ENCODE peak calls at places on chromosomes 5 and 9, in eight cellular contexts. X is activated CD4-positive, alpha-beta T cell treated with anti-CD3 and anti-CD28 coated beads, Interleukin-2, amount 50 U/mL, for 4 hours; M is activated CD8-positive, alpha-beta memory T cell treated with anti-CD3 and anti-CD28 coated beads for 24 hours; P is EH; A is stimulated activated naive CD8-positive, alpha-beta T cell treated with anti-CD3 and anti-CD28 coated beads, Interleukin-15, amount 100 ng/mL, for 72 hours; I is left colon; U is caudate nucleus; E is NCI-H1417. N is an unnamed sample.

GRCh38 chr5:127206320-127207113 is 84.1 kb upstream of the MEGF10 start:
- DNase-seq in X (no peak), M (no peak), A (no peak), E (peak), U (no peak), I (no peak), P (peak), N (no peak)

GRCh38 chr5:111756701-111757581 is at the start of gene NREP:
- DNase-seq in U (peak), I (peak), A (peak), X (peak), P (peak), M (no peak), E (peak), N (no peak)

GRCh38 chr5:52799358-52799982 is 11.8 kb downstream of the ITGA1 start:
- DNase-seq in I (peak), X (no peak), E (no peak), U (no peak), P (peak), A (no peak), M (no peak), N (no peak)

GRCh38 chr5:72860499-72860898 is 44.0 kb downstream of the TNPO1 start:
- DNase-seq in U (no peak), M (no peak), P (peak), A (no peak), E (no peak), X (no peak), I (no peak), N (no peak)

GRCh38 chr5:93274291-93274690 is 306.7 kb downstream of the NR2F1-AS1 start:
- DNase-seq in P (peak), X (no peak), M (no peak), A (no peak), E (no peak), I (no peak), U (no peak), N (no peak)

GRCh38 chr5:58462154-58462553 is 2.3 kb upstream of the PLK2 start:
- DNase-seq in X (no peak), E (peak), M (no peak), U (no peak), P (no peak), I (peak), A (no peak), N (no peak)

GRCh38 chr9:19926774-19927173 is 137.9 kb upstream of the SLC24A2 start:
- DNase-seq in X (no peak), P (no peak), U (no peak), I (no peak), A (no peak), E (no peak), M (no peak), N (no peak)

GRCh38 chr5:75601567-75601966 is 9.7 kb upstream of the ANKDD1B start:
- DNase-seq in U (no peak), X (no peak), M (no peak), P (no peak), I (no peak), E (no peak), A (no peak), N (no peak)

GRCh38 chr5:110625376-110625999 is 101.0 kb downstream of the TMEM232 start:
- DNase-seq in U (no peak), A (no peak), E (peak), P (peak), M (no peak), I (no peak), X (no peak), N (no peak)

GRCh38 chr9:75239176-75239575 is 150.9 kb downstream of the OSTF1 start:
- DNase-seq in M (no peak), E (peak), U (no peak), P (peak), A (no peak), X (no peak), I (peak), N (no peak)

GRCh38 chr5:151062405-151063135 is 18.3 kb downstream of the TNIP1 start:
- DNase-seq in P (no peak), M (no peak), E (no peak), I (no peak), X (no peak), U (no peak), A (no peak), N (no peak)

N was measured in vagina.